ENCODE peak calls at places on chromosomes 16 and 17, in six cellular contexts. P is activated CD4-positive, CD25-positive, alpha-beta regulatory T cell; W is CD4-positive, alpha-beta memory T cell; L is tibial artery; I is Ammon's horn; T is T follicular helper cell. H is an unnamed sample.

GRCh38 chr17:68783861-68784260 is 171.3 kb downstream of the ABCA8 start:
- DNase-seq in P (no peak), W (no peak), L (no peak), I (no peak), T (no peak), H (peak)

GRCh38 chr17:2343421-2343820 is 6.1 kb downstream of the SGSM2 start:
- DNase-seq in P (no peak), W (peak), L (no peak), I (no peak), T (no peak), H (no peak)

GRCh38 chr17:38601539-38602351 is 4.0 kb downstream of the SRCIN1 start:
- DNase-seq in P (no peak), W (no peak), L (no peak), I (no peak), T (no peak), H (peak)

GRCh38 chr16:14562691-14563491 is 67.2 kb downstream of the PARN start:
- DNase-seq in P (no peak), W (no peak), L (peak), I (no peak), T (no peak), H (no peak)

GRCh38 chr17:82121660-82122629 is 23.9 kb upstream of the FASN start:
- DNase-seq in P (no peak), W (no peak), L (no peak), I (no peak), T (no peak), H (no peak)

GRCh38 chr17:28053044-28053670 is 10.7 kb downstream of the NLK start:
- DNase-seq in P (no peak), W (no peak), L (no peak), I (no peak), T (no peak), H (no peak)

GRCh38 chr16:11561440-11561797 is 25.3 kb downstream of the LITAF start:
- DNase-seq in P (no peak), W (no peak), L (no peak), I (no peak), T (no peak), H (no peak)

GRCh38 chr16:65697061-65697460 is 575.2 kb upstream of the CDH11 start:
- DNase-seq in P (no peak), W (no peak), L (no peak), I (no peak), T (no peak), H (no peak)

GRCh38 chr17:28338056-28338768 is 2.7 kb downstream of the TNFAIP1 start:
- DNase-seq in P (no peak), W (no peak), L (no peak), I (no peak), T (no peak), H (no peak)

GRCh38 chr16:55433030-55433429 is 46.0 kb upstream of the MMP2 start:
- DNase-seq in P (no peak), W (no peak), L (no peak), I (no peak), T (no peak), H (no peak)

GRCh38 chr16:27650073-27650701 is 100.2 kb downstream of the KATNIP start:
- DNase-seq in P (no peak), W (no peak), L (no peak), I (no peak), T (no peak), H (no peak)

GRCh38 chr17:82237746-82238561 is 9.1 kb downstream of the SLC16A3 start:
- DNase-seq in P (no peak), W (no peak), L (no peak), I (no peak), T (no peak), H (no peak)

GRCh38 chr16:51665599-51665998 is 514.5 kb upstream of the SALL1 start:
- DNase-seq in P (no peak), W (no peak), L (no peak), I (no peak), T (no peak), H (no peak)

GRCh38 chr16:89118361-89119061 is 24.9 kb downstream of the ACSF3 start:
- DNase-seq in P (no peak), W (no peak), L (no peak), I (no peak), T (no peak), H (no peak)

GRCh38 chr16:75263963-75264445 is 12.6 kb upstream of the BCAR1 start:
- DNase-seq in P (no peak), W (no peak), L (peak), I (no peak), T (no peak), H (peak)

GRCh38 chr17:13114601-13115024 is 96.8 kb upstream of the ELAC2 start:
- DNase-seq in P (no peak), W (peak), L (no peak), I (peak), T (no peak), H (peak)

GRCh38 chr16:69195371-69196029 is 8.5 kb downstream of the SNTB2 start:
- DNase-seq in P (no peak), W (no peak), L (no peak), I (no peak), T (no peak), H (no peak)

GRCh38 chr17:692116-692515 is 22.5 kb downstream of the VPS53 start:
- DNase-seq in P (no peak), W (no peak), L (no peak), I (no peak), T (no peak), H (no peak)

GRCh38 chr17:49894761-49895160 is 46.9 kb upstream of the TAC4 start:
- DNase-seq in P (no peak), W (no peak), L (no peak), I (no peak), T (no peak), H (no peak)

GRCh38 chr16:35792516-35793285 is 2333.3 kb downstream of the TP53TG3F start:
- DNase-seq in P (no peak), W (no peak), L (no peak), I (no peak), T (no peak), H (no peak)

GRCh38 chr17:75289832-75290337 is 652 bp upstream of the SLC25A19 start:
- DNase-seq in P (peak), W (no peak), L (peak), I (peak), T (peak), H (peak)

GRCh38 chr16:86854895-86855294 is 276.5 kb downstream of the FOXL1 start:
- DNase-seq in P (no peak), W (no peak), L (no peak), I (no peak), T (no peak), H (no peak)

GRCh38 chr16:4257646-4258556 is 14.9 kb downstream of the TFAP4 start:
- DNase-seq in P (no peak), W (no peak), L (no peak), I (no peak), T (no peak), H (no peak)

GRCh38 chr17:33725675-33726271 is 432.7 kb upstream of the ASIC2 start:
- DNase-seq in P (no peak), W (no peak), L (peak), I (peak), T (no peak), H (no peak)

GRCh38 chr17:47205419-47205963 is 3.7 kb upstream of the MYL4 start:
- DNase-seq in P (no peak), W (peak), L (peak), I (peak), T (peak), H (no peak)

GRCh38 chr17:39676198-39676819 is 8.1 kb downstream of the PNMT start:
- DNase-seq in P (peak), W (peak), L (peak), I (peak), T (no peak), H (no peak)

GRCh38 chr17:79187186-79187585 is 112.6 kb downstream of the ENGASE start:
- DNase-seq in P (no peak), W (no peak), L (no peak), I (no peak), T (no peak), H (no peak)

GRCh38 chr16:17887963-17888362 is 417.2 kb upstream of the XYLT1 start:
- DNase-seq in P (no peak), W (no peak), L (no peak), I (no peak), T (no peak), H (no peak)

GRCh38 chr16:86232496-86232895 is 277.8 kb upstream of the FOXF1 start:
- DNase-seq in P (no peak), W (no peak), L (no peak), I (no peak), T (no peak), H (no peak)

GRCh38 chr17:71057448-71057847 is 888.1 kb downstream of the KCNJ2 start:
- DNase-seq in P (no peak), W (no peak), L (no peak), I (no peak), T (no peak), H (no peak)

GRCh38 chr16:63625141-63625540 is 1496.7 kb downstream of the CDH11 start:
- DNase-seq in P (no peak), W (no peak), L (no peak), I (no peak), T (no peak), H (no peak)

GRCh38 chr16:66484453-66485213 is 57.5 kb downstream of the BEAN1 start:
- DNase-seq in P (no peak), W (no peak), L (no peak), I (no peak), T (no peak), H (no peak)

GRCh38 chr16:11949527-11949926 is 7.7 kb upstream of the NPIPB2 start:
- DNase-seq in P (no peak), W (no peak), L (no peak), I (peak), T (no peak), H (peak)

GRCh38 chr16:67663151-67663876 is 2.6 kb downstream of the PARD6A start:
- DNase-seq in P (no peak), W (peak), L (no peak), I (no peak), T (no peak), H (no peak)

GRCh38 chr16:20898938-20899502 is 1.1 kb downstream of the DCUN1D3 start:
- DNase-seq in P (no peak), W (no peak), L (no peak), I (no peak), T (no peak), H (no peak)

GRCh38 chr16:58102665-58103427 is 26.3 kb downstream of the CFAP20 start:
- DNase-seq in P (no peak), W (no peak), L (no peak), I (no peak), T (no peak), H (no peak)

GRCh38 chr16:81401035-81401950 is 43.3 kb upstream of the CMIP start:
- DNase-seq in P (no peak), W (no peak), L (no peak), I (no peak), T (no peak), H (no peak)

GRCh38 chr16:1781254-1781653 is 1.1 kb downstream of the SPSB3 start:
- DNase-seq in P (no peak), W (no peak), L (no peak), I (no peak), T (no peak), H (no peak)

H was measured in G401.